ENCODE peak calls at places on chromosomes 4 and X, in five cellular contexts. X, Y, A, J and S are unnamed samples.

GRCh38 chr4:71473541-71474240 is 134.9 kb downstream of the SLC4A4 start:
- DNase-seq in X (no peak), Y (no peak), A (no peak), J (no peak), S (no peak)

GRCh38 chr4:899556-899906 is 32.6 kb downstream of the GAK start:
- DNase-seq in X (no peak), Y (no peak), A (no peak), J (no peak), S (no peak)

GRCh38 chr4:163930086-163930485 is 435.6 kb downstream of the TMA16 start:
- DNase-seq in X (no peak), Y (no peak), A (no peak), J (no peak), S (no peak)

GRCh38 chr4:142824368-142824767 is 21.7 kb downstream of the INPP4B start:
- DNase-seq in X (no peak), Y (no peak), A (no peak), J (no peak), S (no peak)

GRCh38 chr4:153809307-153809706 is 20.4 kb upstream of the SFRP2 start:
- DNase-seq in X (no peak), Y (no peak), A (no peak), J (no peak), S (no peak)

GRCh38 chrX:29965634-29966033 is 249.7 kb upstream of the MAGEB2 start:
- DNase-seq in X (no peak), Y (no peak), A (no peak), J (no peak), S (no peak)

GRCh38 chrX:68594769-68595168 is 52.7 kb upstream of the STARD8 start:
- DNase-seq in X (no peak), Y (no peak), A (no peak), J (no peak), S (no peak)

GRCh38 chr4:184649971-184650855 is 675 bp downstream of the PRIMPOL start:
- DNase-seq in X (no peak), Y (peak), A (peak), J (peak), S (no peak)

GRCh38 chr4:35447474-35447873 is 796.8 kb downstream of the ARAP2 start:
- DNase-seq in X (no peak), Y (no peak), A (no peak), J (no peak), S (no peak)

GRCh38 chr4:89072921-89073320 is 15.9 kb upstream of the FAM13A start:
- DNase-seq in X (no peak), Y (no peak), A (peak), J (no peak), S (no peak)

GRCh38 chr4:66629927-66630326 is 915.4 kb downstream of the CENPC start:
- DNase-seq in X (no peak), Y (no peak), A (no peak), J (no peak), S (no peak)

GRCh38 chrX:53318766-53319353 is 37.5 kb upstream of the IQSEC2 start:
- DNase-seq in X (no peak), Y (no peak), A (no peak), J (no peak), S (no peak)

GRCh38 chrX:133495464-133496391 is 80.4 kb upstream of the GPC4 start:
- DNase-seq in X (no peak), Y (no peak), A (peak), J (no peak), S (peak)

GRCh38 chr4:47118192-47118879 is 87.0 kb downstream of the GABRB1 start:
- DNase-seq in X (no peak), Y (no peak), A (no peak), J (no peak), S (no peak)

GRCh38 chrX:14676431-14676830 is 147.1 kb downstream of the GLRA2 start:
- DNase-seq in X (no peak), Y (no peak), A (peak), J (no peak), S (no peak)

GRCh38 chrX:35786271-35786670 is 11.9 kb upstream of the MAGEB16 start:
- DNase-seq in X (no peak), Y (no peak), A (no peak), J (no peak), S (no peak)

GRCh38 chr4:5448286-5448685 is 260.1 kb downstream of the EVC2 start:
- DNase-seq in X (no peak), Y (no peak), A (no peak), J (peak), S (no peak)

GRCh38 chr4:118352843-118353373 is at the start of gene PRSS12:
- DNase-seq in X (peak), Y (peak), A (peak), J (peak), S (no peak)

GRCh38 chr4:108055787-108056186 is 66.1 kb downstream of the HADH start:
- DNase-seq in X (no peak), Y (no peak), A (no peak), J (no peak), S (no peak)

GRCh38 chr4:61740950-61741638 is 541.0 kb downstream of the ADGRL3 start:
- DNase-seq in X (peak), Y (no peak), A (no peak), J (no peak), S (peak)

GRCh38 chrX:143853488-143853887 is 30.4 kb upstream of the UBE2NL start:
- DNase-seq in X (no peak), Y (no peak), A (peak), J (no peak), S (no peak)

GRCh38 chr4:38292529-38292928 is 332.3 kb downstream of the PTTG2 start:
- DNase-seq in X (no peak), Y (no peak), A (no peak), J (no peak), S (no peak)

GRCh38 chr4:47550899-47551548 is 65.9 kb downstream of the ATP10D start:
- DNase-seq in X (no peak), Y (no peak), A (no peak), J (no peak), S (no peak)

GRCh38 chr4:185708348-185708747 is 103.6 kb downstream of the SORBS2 start:
- DNase-seq in X (no peak), Y (no peak), A (peak), J (no peak), S (no peak)

GRCh38 chr4:133483600-133484246 is 334.6 kb downstream of the PCDH10 start:
- DNase-seq in X (no peak), Y (no peak), A (peak), J (no peak), S (peak)

GRCh38 chr4:96736352-96736889 is 896.5 kb downstream of the PDHA2 start:
- DNase-seq in X (no peak), Y (no peak), A (peak), J (no peak), S (no peak)

GRCh38 chr4:74670583-74670982 is 123.7 kb downstream of the BTC start:
- DNase-seq in X (no peak), Y (no peak), A (no peak), J (no peak), S (no peak)

GRCh38 chr4:108991929-108992328 is 229.1 kb upstream of the ETNPPL start:
- DNase-seq in X (no peak), Y (no peak), A (peak), J (no peak), S (no peak)

GRCh38 chr4:32002037-32002747 is 1282.0 kb downstream of the PCDH7 start:
- DNase-seq in X (no peak), Y (no peak), A (no peak), J (no peak), S (no peak)

GRCh38 chr4:74189331-74190043 is 31.6 kb downstream of the MTHFD2L start:
- DNase-seq in X (no peak), Y (peak), A (peak), J (no peak), S (no peak)

GRCh38 chr4:43244688-43245382 is 352.3 kb downstream of the GRXCR1 start:
- DNase-seq in X (no peak), Y (no peak), A (no peak), J (no peak), S (no peak)

GRCh38 chr4:14749910-14750309 is 252.4 kb upstream of the CPEB2 start:
- DNase-seq in X (no peak), Y (no peak), A (peak), J (no peak), S (no peak)